ENCODE peak calls at places on chromosomes 12 and 14, in five cellular contexts. F is pancreas, W is heart right ventricle, Y is heart left ventricle, O is thyroid gland. N is an unnamed sample.

GRCh38 chr14:20302042-20302761 is 3.5 kb downstream of the TTC5 start:
- DNase-seq in Y (no peak), O (no peak), F (no peak), W (no peak), N (no peak)

GRCh38 chr12:65414526-65414925 is 136.0 kb downstream of the MSRB3 start:
- DNase-seq in W (no peak), Y (no peak), F (no peak), O (no peak), N (no peak)

GRCh38 chr14:104107101-104107581 is 21.6 kb downstream of the ASPG start:
- DNase-seq in F (no peak), Y (no peak), O (peak; percentile 2), W (no peak), N (no peak)

GRCh38 chr14:47485421-47485820 is 190.0 kb downstream of the MDGA2 start:
- DNase-seq in O (no peak), Y (no peak), W (no peak), F (no peak), N (no peak)

GRCh38 chr12:77133566-77133965 is 68.2 kb upstream of the E2F7 start:
- DNase-seq in Y (peak; percentile 28), O (no peak), F (peak; percentile 12), W (peak; percentile 19), N (no peak)

GRCh38 chr12:67630373-67631088 is 18.0 kb upstream of the DYRK2 start:
- DNase-seq in W (peak; percentile 21), Y (peak; percentile 37), O (peak; percentile 20), F (no peak), N (peak; percentile 59)

GRCh38 chr12:56749364-56749763 is 2.8 kb downstream of the PRIM1 start:
- DNase-seq in F (no peak), Y (no peak), W (no peak), O (no peak), N (no peak)

GRCh38 chr14:74954232-74954946 is 1.0 kb downstream of the PGF start:
- DNase-seq in W (peak; percentile 59), F (peak; percentile 33), O (peak; percentile 87), Y (peak; percentile 54), N (no peak)

GRCh38 chr14:89243286-89243685 is 173.7 kb downstream of the FOXN3 start:
- DNase-seq in O (no peak), W (no peak), Y (no peak), F (no peak), N (no peak)

GRCh38 chr12:67716817-67717216 is 68.3 kb downstream of the DYRK2 start:
- DNase-seq in O (no peak), W (no peak), F (no peak), Y (no peak), N (no peak)

GRCh38 chr12:121799842-121800693 is 3.7 kb upstream of the SETD1B start:
- DNase-seq in W (peak; percentile 92), F (peak; percentile 87), O (peak; percentile 88), Y (peak; percentile 96), N (peak; percentile 94)

GRCh38 chr12:32183646-32184045 is 77.0 kb downstream of the BICD1 start:
- DNase-seq in O (no peak), Y (no peak), F (no peak), W (no peak), N (no peak)

GRCh38 chr12:108360487-108360886 is 21.4 kb upstream of the CMKLR1 start:
- DNase-seq in O (no peak), W (no peak), F (no peak), Y (no peak), N (no peak)

GRCh38 chr12:86261606-86262005 is 5.4 kb upstream of the MGAT4C start:
- DNase-seq in O (no peak), Y (no peak), F (no peak), W (no peak), N (no peak)

GRCh38 chr14:52025310-52025709 is 36.0 kb downstream of the RTRAF start:
- DNase-seq in W (no peak), O (no peak), F (no peak), Y (no peak), N (no peak)
- H3K4me3 ChIP-seq in W (no peak overlapping the region), O (no peak overlapping the region), F (no peak overlapping the region), Y (no peak overlapping the region), N (no peak overlapping the region)

GRCh38 chr12:111362687-111363475 is 6.0 kb downstream of the PHETA1 start:
- DNase-seq in O (no peak), F (no peak), W (peak; percentile 24), Y (no peak), N (no peak)
- H3K4me1 ChIP-seq in O (peaks cover 8% of the 10 kb centered on the region), F (peaks cover 14% of the 10 kb centered on the region), W (peaks cover 40% of the 10 kb centered on the region), Y (peaks cover 59% of the 10 kb centered on the region), N (peaks cover 28% of the 10 kb centered on the region)

GRCh38 chr14:83923836-83924235 is 1606.1 kb upstream of the FLRT2 start:
- DNase-seq in W (no peak), O (no peak), Y (no peak), F (no peak), N (no peak)

GRCh38 chr14:83924259-83924658 is 1605.7 kb upstream of the FLRT2 start:
- DNase-seq in F (no peak), Y (no peak), W (no peak), O (no peak), N (no peak)
- H3K9me3 ChIP-seq in F (no peaks in the 10 kb centered on the region), Y (no peaks in the 10 kb centered on the region), W (no peaks in the 10 kb centered on the region), O (no peaks in the 10 kb centered on the region), N (no peaks in the 10 kb centered on the region)

GRCh38 chr14:95502381-95502950 is 14.0 kb downstream of the SYNE3 start:
- DNase-seq in F (no peak), Y (no peak), O (no peak), W (no peak), N (no peak)
- H3K4me3 ChIP-seq in F (no peak overlapping the region), Y (no peak overlapping the region), O (no peak overlapping the region), W (no peak overlapping the region), N (no peak overlapping the region)